ENCODE peak calls at places on chromosomes 12 and 14, in six cellular contexts. One of them, this sample, is unnamed.

GRCh38 chr14:65414961-65415589 is 2.5 kb downstream of the FUT8 start:
- DNase-seq in A549: peak
- DNase-seq in HepG2: peak
- DNase-seq in NB4: peak
- DNase-seq in GM12878: no peak
- DNase-seq in SK-N-SH: peak
- DNase-seq in this sample: no peak

GRCh38 chr14:100440207-100440631 is 117.1 kb downstream of the SLC25A47 start:
- DNase-seq in A549: peak
- DNase-seq in NB4: peak
- DNase-seq in HepG2: peak
- DNase-seq in SK-N-SH: peak
- DNase-seq in GM12878: no peak
- DNase-seq in this sample: peak

GRCh38 chr14:103696027-103696402 is 19.2 kb downstream of the XRCC3 start:
- DNase-seq in NB4: no peak
- DNase-seq in HepG2: no peak
- DNase-seq in GM12878: no peak
- DNase-seq in A549: no peak
- DNase-seq in SK-N-SH: peak
- DNase-seq in this sample: no peak

GRCh38 chr12:51269174-51270066 is 795 bp downstream of the SMAGP start:
- DNase-seq in A549: peak
- DNase-seq in HepG2: peak
- DNase-seq in GM12878: no peak
- DNase-seq in SK-N-SH: peak
- DNase-seq in NB4: peak
- DNase-seq in this sample: peak

GRCh38 chr14:103125098-103126070 is 2.1 kb downstream of the TNFAIP2 start:
- DNase-seq in NB4: no peak
- DNase-seq in SK-N-SH: no peak
- DNase-seq in A549: no peak
- DNase-seq in HepG2: no peak
- DNase-seq in GM12878: no peak
- DNase-seq in this sample: no peak

GRCh38 chr12:119208626-119209061 is 29.9 kb downstream of the HSPB8 start:
- DNase-seq in HepG2: peak
- DNase-seq in NB4: no peak
- DNase-seq in GM12878: no peak
- DNase-seq in SK-N-SH: no peak
- DNase-seq in A549: peak
- DNase-seq in this sample: peak

GRCh38 chr14:101877766-101878165 is 86.6 kb upstream of the DYNC1H1 start:
- DNase-seq in HepG2: no peak
- DNase-seq in NB4: no peak
- DNase-seq in SK-N-SH: no peak
- DNase-seq in A549: no peak
- DNase-seq in GM12878: no peak
- DNase-seq in this sample: no peak

GRCh38 chr14:105388976-105389375 is 9.4 kb upstream of the TEX22 start:
- DNase-seq in NB4: no peak
- DNase-seq in SK-N-SH: no peak
- DNase-seq in GM12878: no peak
- DNase-seq in A549: no peak
- DNase-seq in HepG2: no peak
- DNase-seq in this sample: no peak

GRCh38 chr14:71711619-71712018 is 220.6 kb upstream of the RGS6 start:
- DNase-seq in A549: no peak
- DNase-seq in HepG2: no peak
- DNase-seq in NB4: no peak
- DNase-seq in SK-N-SH: no peak
- DNase-seq in GM12878: no peak
- DNase-seq in this sample: no peak

GRCh38 chr12:48388430-48388829 is 37.7 kb upstream of the ZNF641 start:
- DNase-seq in A549: no peak
- DNase-seq in NB4: no peak
- DNase-seq in SK-N-SH: no peak
- DNase-seq in HepG2: no peak
- DNase-seq in GM12878: no peak
- DNase-seq in this sample: no peak

GRCh38 chr12:8493084-8493483 is 20.2 kb upstream of the CLEC4D start:
- DNase-seq in A549: no peak
- DNase-seq in GM12878: peak
- DNase-seq in SK-N-SH: no peak
- DNase-seq in NB4: peak
- DNase-seq in HepG2: no peak
- DNase-seq in this sample: no peak

GRCh38 chr12:1443421-1444141 is 150.8 kb downstream of the FBXL14 start:
- DNase-seq in NB4: no peak
- DNase-seq in HepG2: no peak
- DNase-seq in A549: no peak
- DNase-seq in GM12878: no peak
- DNase-seq in SK-N-SH: no peak
- DNase-seq in this sample: no peak

GRCh38 chr12:52018448-52019122 is 11.8 kb downstream of the TAMALIN start:
- DNase-seq in HepG2: no peak
- DNase-seq in GM12878: no peak
- DNase-seq in A549: no peak
- DNase-seq in SK-N-SH: no peak
- DNase-seq in NB4: no peak
- DNase-seq in this sample: no peak

GRCh38 chr12:132569856-132570480 is 40.4 kb downstream of the LRCOL1 start:
- DNase-seq in A549: no peak
- DNase-seq in HepG2: no peak
- DNase-seq in SK-N-SH: no peak
- DNase-seq in GM12878: no peak
- DNase-seq in NB4: no peak
- DNase-seq in this sample: no peak

GRCh38 chr14:23370221-23370620 is 2.4 kb upstream of the IL25 start:
- DNase-seq in A549: no peak
- DNase-seq in SK-N-SH: no peak
- DNase-seq in HepG2: no peak
- DNase-seq in GM12878: no peak
- DNase-seq in NB4: no peak
- DNase-seq in this sample: no peak

GRCh38 chr14:106530423-106531107 is 1004.2 kb downstream of the TMEM121 start:
- DNase-seq in A549: peak
- DNase-seq in NB4: peak
- DNase-seq in SK-N-SH: no peak
- DNase-seq in GM12878: peak
- DNase-seq in HepG2: peak
- DNase-seq in this sample: no peak

GRCh38 chr14:105865904-105866840 is 339.8 kb downstream of the TMEM121 start:
- DNase-seq in GM12878: no peak
- DNase-seq in A549: no peak
- DNase-seq in SK-N-SH: peak
- DNase-seq in HepG2: no peak
- DNase-seq in NB4: no peak
- DNase-seq in this sample: peak

GRCh38 chr12:6333029-6333428 is 8.8 kb downstream of the TNFRSF1A start:
- DNase-seq in SK-N-SH: no peak
- DNase-seq in NB4: peak
- DNase-seq in GM12878: no peak
- DNase-seq in A549: no peak
- DNase-seq in HepG2: no peak
- DNase-seq in this sample: no peak

GRCh38 chr12:54220092-54220557 is 31.3 kb upstream of the SMUG1 start:
- DNase-seq in A549: peak
- DNase-seq in HepG2: peak
- DNase-seq in NB4: peak
- DNase-seq in GM12878: no peak
- DNase-seq in SK-N-SH: peak
- DNase-seq in this sample: peak

GRCh38 chr14:101546706-101547105 is 14.6 kb upstream of the DIO3 start:
- DNase-seq in NB4: no peak
- DNase-seq in GM12878: no peak
- DNase-seq in A549: no peak
- DNase-seq in HepG2: no peak
- DNase-seq in SK-N-SH: no peak
- DNase-seq in this sample: no peak

GRCh38 chr12:40253936-40254335 is 29.1 kb downstream of the LRRK2 start:
- DNase-seq in HepG2: no peak
- DNase-seq in A549: no peak
- DNase-seq in GM12878: no peak
- DNase-seq in SK-N-SH: no peak
- DNase-seq in NB4: no peak
- DNase-seq in this sample: no peak

GRCh38 chr12:131251336-131252101 is 297.8 kb downstream of the ADGRD1 start:
- DNase-seq in A549: peak
- DNase-seq in HepG2: no peak
- DNase-seq in NB4: no peak
- DNase-seq in GM12878: no peak
- DNase-seq in SK-N-SH: no peak
- DNase-seq in this sample: no peak

GRCh38 chr14:76430017-76430416 is 54.1 kb downstream of the ESRRB start:
- DNase-seq in SK-N-SH: no peak
- DNase-seq in NB4: no peak
- DNase-seq in GM12878: no peak
- DNase-seq in HepG2: no peak
- DNase-seq in A549: no peak
- DNase-seq in this sample: no peak

GRCh38 chr14:104876251-104876699 is 11.2 kb downstream of the CEP170B start:
- DNase-seq in NB4: peak
- DNase-seq in A549: peak
- DNase-seq in HepG2: no peak
- DNase-seq in SK-N-SH: peak
- DNase-seq in GM12878: no peak
- DNase-seq in this sample: peak

GRCh38 chr12:79098530-79098929 is 234.0 kb downstream of the SYT1 start:
- DNase-seq in HepG2: no peak
- DNase-seq in NB4: no peak
- DNase-seq in GM12878: no peak
- DNase-seq in A549: no peak
- DNase-seq in SK-N-SH: no peak
- DNase-seq in this sample: no peak

GRCh38 chr14:32513571-32514009 is 184.5 kb downstream of the AKAP6 start:
- DNase-seq in NB4: no peak
- DNase-seq in HepG2: no peak
- DNase-seq in GM12878: no peak
- DNase-seq in SK-N-SH: no peak
- DNase-seq in A549: no peak
- DNase-seq in this sample: no peak

GRCh38 chr12:130677957-130678558 is 38.0 kb downstream of the RIMBP2 start:
- DNase-seq in A549: no peak
- DNase-seq in GM12878: no peak
- DNase-seq in HepG2: no peak
- DNase-seq in SK-N-SH: no peak
- DNase-seq in NB4: no peak
- DNase-seq in this sample: no peak

GRCh38 chr14:20143911-20144310 is 5.3 kb downstream of the OR4N5 start:
- DNase-seq in A549: peak
- DNase-seq in SK-N-SH: no peak
- DNase-seq in HepG2: peak
- DNase-seq in NB4: peak
- DNase-seq in GM12878: no peak
- DNase-seq in this sample: no peak

GRCh38 chr12:14384783-14385638 is 19.5 kb downstream of the ATF7IP start:
- DNase-seq in A549: peak
- DNase-seq in GM12878: peak
- DNase-seq in HepG2: peak
- DNase-seq in NB4: peak
- DNase-seq in SK-N-SH: peak
- DNase-seq in this sample: peak
- TF ChIP-seq MAX in A549: no peak
- TF ChIP-seq MAX in GM12878: no peak
- TF ChIP-seq MAX in HepG2: no peak
- TF ChIP-seq MAX in NB4: peak
- TF ChIP-seq MAX in SK-N-SH: peak
- TF ChIP-seq MAX in this sample: no peak

DNA sequence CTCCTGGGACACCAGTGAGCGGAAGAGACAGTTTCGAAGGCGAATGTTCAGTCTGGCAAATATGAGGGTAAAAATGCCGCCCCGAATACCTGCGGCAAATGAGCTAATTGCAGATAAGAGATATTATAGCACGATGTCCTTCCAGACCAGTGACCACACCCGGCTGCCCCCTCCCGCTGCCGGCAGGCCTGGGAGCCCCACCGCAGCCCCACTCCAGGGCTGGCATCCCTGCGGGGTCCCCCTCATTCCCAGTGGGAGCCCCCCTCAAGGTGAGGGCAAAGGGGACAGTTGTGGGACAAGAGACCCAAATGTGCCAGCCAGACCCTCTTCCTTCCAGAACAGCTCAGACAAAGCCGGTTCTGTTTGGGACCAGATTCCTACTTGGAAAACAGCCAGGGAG is 16.4 kb downstream of the ABCB9 start:
- DNase-seq in SK-N-SH: peak
- DNase-seq in GM12878: no peak
- DNase-seq in NB4: no peak
- DNase-seq in A549: no peak
- DNase-seq in HepG2: no peak
- DNase-seq in this sample: no peak
- TF ChIP-seq MAX in SK-N-SH: no peak
- TF ChIP-seq MAX in GM12878: no peak
- TF ChIP-seq MAX in NB4: no peak
- TF ChIP-seq MAX in A549: no peak
- TF ChIP-seq MAX in HepG2: no peak
- TF ChIP-seq MAX in this sample: no peak

DNA sequence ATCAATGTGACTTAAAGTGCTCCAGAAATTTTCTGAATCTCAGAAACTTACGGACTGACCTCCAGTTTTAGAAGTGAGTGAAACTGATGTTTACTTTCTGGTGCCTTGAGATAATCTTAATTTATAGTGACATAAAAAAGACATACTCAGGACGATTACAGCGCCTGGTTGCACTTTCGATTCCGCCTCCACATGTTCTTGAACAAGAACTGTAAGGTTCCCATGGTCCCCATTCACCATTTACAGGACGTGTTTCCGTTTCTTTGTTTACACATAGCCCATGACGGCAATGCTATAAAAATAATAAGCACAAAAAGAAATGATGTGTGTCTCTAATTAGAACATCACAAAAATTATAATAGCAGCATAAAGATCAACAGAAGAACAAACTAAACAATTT is 98.2 kb downstream of the ADAMTS20 start:
- DNase-seq in NB4: no peak
- DNase-seq in HepG2: no peak
- DNase-seq in GM12878: no peak
- DNase-seq in SK-N-SH: no peak
- DNase-seq in A549: no peak
- DNase-seq in this sample: no peak
- TF ChIP-seq MAX in NB4: no peak
- TF ChIP-seq MAX in HepG2: no peak
- TF ChIP-seq MAX in GM12878: no peak
- TF ChIP-seq MAX in SK-N-SH: no peak
- TF ChIP-seq MAX in A549: no peak
- TF ChIP-seq MAX in this sample: no peak

GRCh38 chr12:68792952-68793351 is 15.0 kb upstream of the MDM2 start:
- DNase-seq in NB4: peak
- DNase-seq in A549: peak
- DNase-seq in SK-N-SH: peak
- DNase-seq in HepG2: peak
- DNase-seq in GM12878: peak
- DNase-seq in this sample: no peak
- TF ChIP-seq MAX in NB4: no peak
- TF ChIP-seq MAX in A549: no peak
- TF ChIP-seq MAX in SK-N-SH: no peak
- TF ChIP-seq MAX in HepG2: no peak
- TF ChIP-seq MAX in GM12878: no peak
- TF ChIP-seq MAX in this sample: no peak

GRCh38 chr12:89244536-89244935 is 107.8 kb downstream of the DUSP6 start:
- DNase-seq in A549: no peak
- DNase-seq in GM12878: no peak
- DNase-seq in SK-N-SH: no peak
- DNase-seq in NB4: peak
- DNase-seq in HepG2: no peak
- DNase-seq in this sample: no peak
- TF ChIP-seq MAX in A549: no peak
- TF ChIP-seq MAX in GM12878: no peak
- TF ChIP-seq MAX in SK-N-SH: no peak
- TF ChIP-seq MAX in NB4: peak
- TF ChIP-seq MAX in HepG2: no peak
- TF ChIP-seq MAX in this sample: no peak

This sample was measured in WTC11.